ENCODE peak calls at places on chromosome 13, in four cellular contexts. L is GM23248, T is NCI-H1105 treated with DMSO at 0.1 percent for 48 hours, W is AG10803. Z is an unnamed sample.
A peak's percentile ranks its signal among the peaks of the same experiment; 100 is the strongest.

GRCh38 chr13:20462533-20462915 is 63.1 kb downstream of the CRYL1 start:
- DNase-seq in L (no peak), T (no peak), W (no peak), Z (no peak)

GRCh38 chr13:27751953-27752352 is 40.3 kb upstream of the GSX1 start:
- DNase-seq in L (no peak), T (no peak), W (no peak), Z (peak; percentile 18)

GRCh38 chr13:45928843-45929242 is 77.3 kb upstream of the SIAH3 start:
- DNase-seq in L (no peak), T (peak; percentile 75), W (no peak), Z (no peak)

GRCh38 chr13:43787998-43788397 is 1.2 kb upstream of the ENOX1 start:
- DNase-seq in L (peak; percentile 72), T (no peak), W (peak; percentile 49), Z (peak; percentile 75)

GRCh38 chr13:105846923-105847322 is 688.5 kb downstream of the EFNB2 start:
- DNase-seq in L (no peak), T (no peak), W (no peak), Z (no peak)

GRCh38 chr13:38883783-38884182 is 106.8 kb downstream of the STOML3 start:
- DNase-seq in L (peak; percentile 33), T (no peak), W (no peak), Z (peak; percentile 17)

GRCh38 chr13:66748712-66749111 is 481.4 kb downstream of the PCDH9 start:
- DNase-seq in L (no peak), T (no peak), W (no peak), Z (no peak)

GRCh38 chr13:95156208-95156607 is 145.0 kb downstream of the ABCC4 start:
- DNase-seq in L (peak; percentile 42), T (peak; percentile 40), W (peak; percentile 17), Z (peak; percentile 32)

GRCh38 chr13:112968910-112969691 is at the start of gene MCF2L:
- DNase-seq in L (peak; percentile 52), T (peak; percentile 79), W (peak; percentile 20), Z (peak; percentile 76)

GRCh38 chr13:32031025-32031814 is at the start of gene FRY:
- DNase-seq in L (peak; percentile 78), T (peak; percentile 50), W (peak; percentile 46), Z (peak; percentile 86)

GRCh38 chr13:78786399-78786879 is 127.5 kb upstream of the OBI1 start:
- DNase-seq in L (no peak), T (peak; percentile 31), W (no peak), Z (peak; percentile 46)

Z was measured in NCI-H526 treated with DMSO at 0.1 percent for 48 hours.